ENCODE peak calls at places on chromosomes 5 and 9, in nine cellular contexts. I, H, O, W, F, C, R, J and K are unnamed samples.

GRCh38 chr5:608286-609087 is 3.7 kb upstream of the CEP72 start:
- DNase-seq in C (no peak), W (no peak), O (no peak), F (no peak), R (no peak), I (no peak), H (no peak), J (no peak), K (no peak)

GRCh38 chr5:157471709-157472108 is 11.7 kb downstream of the NIPAL4 start:
- DNase-seq in C (no peak), F (peak), W (no peak), I (peak), O (no peak), R (no peak), J (no peak), H (peak), K (peak)

GRCh38 chr9:17063535-17064135 is 71.2 kb upstream of the CNTLN start:
- DNase-seq in H (peak), J (no peak), I (peak), W (no peak), O (peak), R (peak), F (peak), C (no peak), K (peak)

GRCh38 chr5:155025890-155026289 is 12.3 kb downstream of the KIF4B start:
- DNase-seq in W (no peak), H (no peak), R (no peak), O (no peak), J (no peak), F (no peak), C (no peak), I (no peak), K (no peak)

GRCh38 chr9:100087218-100087617 is 11.6 kb downstream of the ERP44 start:
- DNase-seq in C (no peak), R (peak), J (no peak), I (peak), O (no peak), W (no peak), F (no peak), H (no peak), K (peak)

GRCh38 chr5:157540707-157541451 is 34.7 kb downstream of the ADAM19 start:
- DNase-seq in W (peak), R (no peak), F (peak), O (peak), H (no peak), J (peak), I (peak), C (peak), K (peak)

GRCh38 chr5:30832519-30832918 is 361.0 kb upstream of the CDH6 start:
- DNase-seq in H (no peak), O (no peak), W (no peak), R (peak), C (no peak), F (no peak), J (no peak), I (no peak), K (no peak)

GRCh38 chr9:134935056-134936020 is 17.6 kb upstream of the FCN1 start:
- DNase-seq in I (no peak), J (no peak), O (no peak), W (no peak), H (no peak), R (no peak), C (no peak), F (no peak), K (no peak)

GRCh38 chr5:113293613-113294340 is 141.0 kb downstream of the TSSK1B start:
- DNase-seq in F (no peak), I (peak), H (no peak), O (no peak), J (peak), C (peak), W (peak), R (no peak), K (peak)

GRCh38 chr5:10351199-10351881 is 2.2 kb upstream of the MARCHF6 start:
- DNase-seq in F (no peak), J (no peak), C (no peak), W (no peak), O (no peak), I (peak), H (no peak), R (no peak), K (peak)

GRCh38 chr5:64229163-64229774 is 63.6 kb downstream of the RNF180 start:
- DNase-seq in O (no peak), R (peak), H (peak), J (peak), F (no peak), I (peak), C (no peak), W (no peak), K (peak)

DNA sequence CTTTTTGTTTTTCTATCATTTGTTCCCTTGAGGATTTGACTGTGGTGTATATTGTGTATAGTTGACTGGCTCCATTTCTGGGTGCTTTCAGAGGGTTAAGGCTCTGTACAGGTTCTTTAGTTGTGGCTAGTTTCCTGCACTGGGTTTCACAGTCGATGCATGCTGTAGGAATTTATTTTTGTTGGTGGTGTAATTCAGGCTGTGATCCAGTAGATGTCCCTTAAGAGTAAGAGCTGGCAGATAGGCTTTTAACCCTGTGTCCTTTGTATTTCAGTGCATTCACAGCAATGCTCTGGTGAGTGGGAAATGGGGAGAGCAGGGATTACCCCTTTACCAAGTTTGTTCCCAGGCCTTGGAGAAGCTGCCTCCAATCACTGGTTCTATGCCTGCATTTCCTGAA is 112.9 kb downstream of the SPATA31D1 start:
- DNase-seq in R (no peak), H (no peak), W (no peak), F (no peak), O (no peak), C (no peak), I (no peak), J (no peak), K (no peak)
- TF ChIP-seq CTCF in R (no peak), H (no peak), W (no peak), F (no peak), O (no peak), C (no peak), I (no peak), J (no peak), K (no peak)

GRCh38 chr5:174317261-174317894 is 271.9 kb downstream of the NSG2 start:
- DNase-seq in O (no peak), R (peak), I (peak), W (no peak), F (peak), H (peak), C (no peak), J (peak), K (peak)
- TF ChIP-seq CTCF in O (peak), R (peak), I (peak), W (peak), F (peak), H (peak), C (no peak), J (peak), K (peak)

GRCh38 chr9:127934248-127934647 is 3.4 kb downstream of the DPM2 start:
- DNase-seq in J (no peak), H (no peak), F (no peak), C (no peak), I (no peak), O (no peak), R (no peak), W (no peak), K (no peak)
- TF ChIP-seq CTCF in J (no peak), H (peak), F (no peak), C (no peak), I (no peak), O (no peak), R (no peak), W (no peak), K (peak)

DNA sequence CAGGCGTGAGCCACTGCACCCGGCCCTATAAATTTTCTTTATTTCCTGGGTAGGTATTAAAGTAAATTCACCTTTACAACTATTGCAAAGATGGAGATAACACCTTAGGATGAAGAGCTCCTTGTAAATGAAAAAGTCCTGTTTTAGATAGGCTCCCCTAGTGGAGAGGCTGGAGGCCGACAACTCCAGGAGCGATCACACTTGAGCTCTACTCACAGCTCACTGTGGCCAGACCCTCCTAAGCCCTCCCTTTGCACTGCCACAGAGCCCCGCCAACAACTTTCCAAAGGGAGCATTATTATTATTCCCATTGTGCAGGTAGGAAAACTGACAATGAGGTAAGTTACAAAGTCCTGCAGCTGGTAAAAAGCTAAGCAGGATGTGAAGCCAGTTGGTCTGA is 139.1 kb upstream of the ERCC6L2 start:
- DNase-seq in O (no peak), I (no peak), H (peak), C (no peak), W (no peak), F (peak), J (no peak), R (no peak), K (no peak)
- TF ChIP-seq CTCF in O (no peak), I (peak), H (peak), C (no peak), W (no peak), F (peak), J (no peak), R (peak), K (peak)

DNA sequence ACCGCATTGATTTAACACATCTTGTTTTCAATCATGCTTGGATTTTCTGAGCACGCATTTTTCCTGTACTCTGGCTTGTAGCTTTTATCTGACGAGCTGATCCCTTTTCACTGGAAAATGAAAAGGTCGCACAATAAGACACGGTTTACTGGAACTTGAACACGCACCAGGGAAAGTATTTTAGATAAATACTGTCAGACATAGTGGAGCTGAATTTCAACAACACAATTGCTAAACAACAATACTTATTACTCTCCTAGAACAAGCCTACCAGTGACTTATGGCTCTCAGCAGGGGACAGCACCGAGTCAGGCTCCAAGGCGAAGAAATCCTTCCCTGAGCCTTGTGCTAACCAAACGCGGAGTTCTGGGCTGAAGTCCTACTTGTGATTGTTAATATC is 359.8 kb downstream of the EBF1 start:
- DNase-seq in H (no peak), O (no peak), W (peak), I (no peak), J (no peak), F (no peak), C (no peak), R (no peak), K (no peak)
- TF ChIP-seq CTCF in H (no peak), O (no peak), W (peak), I (peak), J (no peak), F (no peak), C (no peak), R (no peak), K (no peak)

DNA sequence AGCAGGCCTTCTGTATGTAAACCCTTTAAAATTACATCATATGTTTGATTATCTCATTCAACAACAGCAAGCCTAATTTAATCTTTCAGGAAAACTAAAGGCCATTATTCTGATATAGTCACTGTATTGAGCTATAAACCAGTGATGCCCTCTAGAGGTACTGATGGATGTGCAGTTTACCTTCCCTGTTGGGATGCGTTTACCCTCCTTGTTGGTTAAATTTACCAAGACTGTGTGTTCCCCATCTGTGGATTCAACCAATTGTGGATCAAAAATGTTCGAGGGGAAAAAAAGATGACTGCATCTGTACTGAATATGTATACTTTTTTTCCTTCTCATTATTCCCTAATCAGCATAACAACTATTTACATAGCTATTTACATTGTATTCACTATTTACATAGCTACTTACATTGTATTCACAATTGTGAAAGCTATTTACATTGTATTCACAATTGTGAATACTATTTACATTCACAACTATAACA is 3.7 kb upstream of the BAAT start:
- DNase-seq in C (no peak), J (no peak), I (no peak), H (no peak), O (no peak), F (no peak), W (no peak), R (no peak), K (peak)
- TF ChIP-seq CTCF in C (no peak), J (no peak), I (peak), H (peak), O (no peak), F (no peak), W (no peak), R (peak), K (peak)

GRCh38 chr9:93387791-93388190 is 63.7 kb upstream of the FAM120A start:
- DNase-seq in O (peak), C (no peak), I (no peak), H (no peak), W (no peak), R (no peak), F (no peak), J (no peak), K (peak)

GRCh38 chr9:93390953-93391515 is 60.5 kb upstream of the FAM120A start:
- DNase-seq in I (no peak), H (no peak), J (no peak), O (peak), F (no peak), R (no peak), W (no peak), C (no peak), K (peak)

GRCh38 chr9:93392974-93393373 is 58.5 kb upstream of the FAM120A start:
- DNase-seq in C (no peak), R (no peak), J (no peak), H (no peak), I (no peak), W (no peak), F (no peak), O (no peak), K (no peak)

GRCh38 chr9:93397664-93398381 is 53.7 kb upstream of the FAM120A start:
- DNase-seq in I (peak), F (no peak), W (no peak), C (no peak), O (no peak), J (no peak), R (no peak), H (no peak), K (peak)

GRCh38 chr9:93391898-93392297 is 59.6 kb upstream of the FAM120A start:
- DNase-seq in O (peak), R (no peak), H (no peak), W (no peak), J (no peak), C (no peak), I (no peak), F (no peak), K (no peak)
- TF ChIP-seq CTCF in O (no peak), R (no peak), H (no peak), W (no peak), J (no peak), C (no peak), I (no peak), F (no peak), K (no peak)

DNA sequence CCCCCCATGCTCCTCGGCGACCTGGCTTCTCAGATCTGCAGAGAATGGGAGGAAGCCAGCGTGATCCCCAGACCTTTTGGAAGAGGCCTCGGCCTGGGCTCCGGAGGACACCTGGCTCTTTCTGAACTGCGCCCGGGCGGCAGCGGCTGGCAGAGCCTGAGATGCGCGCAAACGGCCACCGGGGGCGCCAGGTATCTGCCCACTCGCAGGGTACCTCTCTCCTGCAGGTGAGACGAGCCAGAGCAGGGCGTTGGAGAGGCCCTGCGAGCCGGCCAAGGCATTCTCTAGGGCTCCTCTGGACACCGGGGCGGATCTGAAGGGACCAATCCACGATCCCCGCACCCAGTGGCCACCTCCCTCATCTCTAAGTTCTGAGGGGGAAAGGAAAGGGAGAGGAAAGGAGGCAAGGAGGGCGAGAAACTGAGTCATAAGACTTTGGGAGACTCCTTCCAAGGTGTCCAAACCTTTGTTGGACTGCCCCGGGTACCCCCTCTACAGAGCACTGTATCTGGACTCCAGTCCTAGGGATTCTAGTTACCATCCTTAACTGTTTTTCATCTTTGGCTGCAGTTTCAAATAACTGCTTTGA is 55.0 kb upstream of the SLC46A2 start:
- DNase-seq in W (no peak), O (peak), J (no peak), H (peak), F (peak), R (no peak), I (no peak), C (no peak), K (no peak)
- TF ChIP-seq CTCF in W (no peak), O (no peak), J (no peak), H (no peak), F (no peak), R (no peak), I (no peak), C (no peak), K (no peak)